ENCODE peak calls at places on chromosomes 6 and 20, in nine cellular contexts. One of them, this sample, is unnamed.

GRCh38 chr6:129667621-129668020 is 42.4 kb downstream of the ARHGAP18 start:
- DNase-seq in breast epithelium: no peak
- DNase-seq in right lobe of liver: no peak
- DNase-seq in GM12892: no peak
- DNase-seq in ovary: no peak
- DNase-seq in heart left ventricle: no peak
- DNase-seq in Peyer's patch: no peak
- DNase-seq in GM12891: no peak
- DNase-seq in HCT116: no peak
- DNase-seq in this sample: no peak

GRCh38 chr6:20126102-20126752 is 86.0 kb downstream of the MBOAT1 start:
- DNase-seq in heart left ventricle: no peak
- DNase-seq in GM12892: no peak
- DNase-seq in breast epithelium: no peak
- DNase-seq in GM12891: no peak
- DNase-seq in Peyer's patch: no peak
- DNase-seq in right lobe of liver: no peak
- DNase-seq in ovary: no peak
- DNase-seq in HCT116: no peak
- DNase-seq in this sample: no peak

GRCh38 chr20:46814366-46815232 is 80.0 kb upstream of the EYA2 start:
- DNase-seq in GM12892: no peak
- DNase-seq in heart left ventricle: no peak
- DNase-seq in breast epithelium: no peak
- DNase-seq in HCT116: peak
- DNase-seq in right lobe of liver: no peak
- DNase-seq in Peyer's patch: no peak
- DNase-seq in GM12891: no peak
- DNase-seq in ovary: no peak
- DNase-seq in this sample: peak

GRCh38 chr6:96007663-96008062 is 8.1 kb upstream of the FUT9 start:
- DNase-seq in heart left ventricle: no peak
- DNase-seq in ovary: no peak
- DNase-seq in right lobe of liver: no peak
- DNase-seq in GM12892: no peak
- DNase-seq in GM12891: no peak
- DNase-seq in Peyer's patch: no peak
- DNase-seq in breast epithelium: no peak
- DNase-seq in HCT116: no peak
- DNase-seq in this sample: no peak

GRCh38 chr20:25259788-25260254 is 11.9 kb downstream of the PYGB start:
- DNase-seq in GM12892: no peak
- DNase-seq in GM12891: no peak
- DNase-seq in right lobe of liver: no peak
- DNase-seq in Peyer's patch: no peak
- DNase-seq in heart left ventricle: no peak
- DNase-seq in ovary: no peak
- DNase-seq in breast epithelium: no peak
- DNase-seq in HCT116: no peak
- DNase-seq in this sample: no peak

GRCh38 chr6:159892053-159892452 is 1.3 kb downstream of the MAS1 start:
- DNase-seq in heart left ventricle: no peak
- DNase-seq in ovary: no peak
- DNase-seq in Peyer's patch: no peak
- DNase-seq in breast epithelium: no peak
- DNase-seq in GM12892: no peak
- DNase-seq in right lobe of liver: no peak
- DNase-seq in HCT116: no peak
- DNase-seq in GM12891: no peak
- DNase-seq in this sample: no peak

GRCh38 chr6:15712813-15713212 is 50.0 kb upstream of the DTNBP1 start:
- DNase-seq in heart left ventricle: no peak
- DNase-seq in GM12891: no peak
- DNase-seq in GM12892: no peak
- DNase-seq in ovary: no peak
- DNase-seq in breast epithelium: no peak
- DNase-seq in HCT116: no peak
- DNase-seq in Peyer's patch: no peak
- DNase-seq in right lobe of liver: no peak
- DNase-seq in this sample: no peak

GRCh38 chr6:158939255-158940170 is 60.5 kb downstream of the RSPH3 start:
- DNase-seq in right lobe of liver: no peak
- DNase-seq in heart left ventricle: no peak
- DNase-seq in GM12891: no peak
- DNase-seq in HCT116: no peak
- DNase-seq in ovary: no peak
- DNase-seq in GM12892: peak
- DNase-seq in breast epithelium: no peak
- DNase-seq in Peyer's patch: no peak
- DNase-seq in this sample: no peak

GRCh38 chr6:95519228-95520037 is 57.9 kb upstream of the MANEA start:
- DNase-seq in GM12891: no peak
- DNase-seq in right lobe of liver: no peak
- DNase-seq in ovary: no peak
- DNase-seq in breast epithelium: no peak
- DNase-seq in Peyer's patch: no peak
- DNase-seq in GM12892: no peak
- DNase-seq in heart left ventricle: no peak
- DNase-seq in HCT116: no peak
- DNase-seq in this sample: peak

GRCh38 chr6:116531675-116532570 is 13.6 kb downstream of the TRAPPC3L start:
- DNase-seq in heart left ventricle: peak
- DNase-seq in Peyer's patch: peak
- DNase-seq in GM12892: no peak
- DNase-seq in breast epithelium: no peak
- DNase-seq in GM12891: no peak
- DNase-seq in HCT116: peak
- DNase-seq in right lobe of liver: peak
- DNase-seq in ovary: peak
- DNase-seq in this sample: no peak

GRCh38 chr6:161079566-161080262 is 88.1 kb downstream of the MAP3K4 start:
- DNase-seq in GM12891: no peak
- DNase-seq in Peyer's patch: no peak
- DNase-seq in heart left ventricle: no peak
- DNase-seq in ovary: no peak
- DNase-seq in HCT116: no peak
- DNase-seq in breast epithelium: no peak
- DNase-seq in right lobe of liver: no peak
- DNase-seq in GM12892: no peak
- DNase-seq in this sample: peak

GRCh38 chr6:34181903-34182302 is 36.0 kb upstream of the GRM4 start:
- DNase-seq in heart left ventricle: no peak
- DNase-seq in Peyer's patch: peak
- DNase-seq in GM12892: no peak
- DNase-seq in HCT116: no peak
- DNase-seq in ovary: no peak
- DNase-seq in right lobe of liver: no peak
- DNase-seq in breast epithelium: peak
- DNase-seq in GM12891: no peak
- DNase-seq in this sample: no peak

GRCh38 chr6:117483645-117484016 is 1.2 kb downstream of the DCBLD1 start:
- DNase-seq in GM12891: no peak
- DNase-seq in heart left ventricle: no peak
- DNase-seq in HCT116: no peak
- DNase-seq in Peyer's patch: no peak
- DNase-seq in right lobe of liver: no peak
- DNase-seq in ovary: no peak
- DNase-seq in GM12892: no peak
- DNase-seq in breast epithelium: no peak
- DNase-seq in this sample: peak

GRCh38 chr6:74357329-74357728 is 661.3 kb downstream of the CD109 start:
- DNase-seq in Peyer's patch: no peak
- DNase-seq in HCT116: no peak
- DNase-seq in GM12892: no peak
- DNase-seq in heart left ventricle: no peak
- DNase-seq in right lobe of liver: no peak
- DNase-seq in GM12891: no peak
- DNase-seq in ovary: no peak
- DNase-seq in breast epithelium: no peak
- DNase-seq in this sample: no peak

GRCh38 chr20:12358006-12358654 is 440.4 kb downstream of the BTBD3 start:
- DNase-seq in heart left ventricle: no peak
- DNase-seq in Peyer's patch: no peak
- DNase-seq in right lobe of liver: peak
- DNase-seq in HCT116: no peak
- DNase-seq in breast epithelium: no peak
- DNase-seq in GM12892: no peak
- DNase-seq in GM12891: no peak
- DNase-seq in ovary: no peak
- DNase-seq in this sample: no peak

DNA sequence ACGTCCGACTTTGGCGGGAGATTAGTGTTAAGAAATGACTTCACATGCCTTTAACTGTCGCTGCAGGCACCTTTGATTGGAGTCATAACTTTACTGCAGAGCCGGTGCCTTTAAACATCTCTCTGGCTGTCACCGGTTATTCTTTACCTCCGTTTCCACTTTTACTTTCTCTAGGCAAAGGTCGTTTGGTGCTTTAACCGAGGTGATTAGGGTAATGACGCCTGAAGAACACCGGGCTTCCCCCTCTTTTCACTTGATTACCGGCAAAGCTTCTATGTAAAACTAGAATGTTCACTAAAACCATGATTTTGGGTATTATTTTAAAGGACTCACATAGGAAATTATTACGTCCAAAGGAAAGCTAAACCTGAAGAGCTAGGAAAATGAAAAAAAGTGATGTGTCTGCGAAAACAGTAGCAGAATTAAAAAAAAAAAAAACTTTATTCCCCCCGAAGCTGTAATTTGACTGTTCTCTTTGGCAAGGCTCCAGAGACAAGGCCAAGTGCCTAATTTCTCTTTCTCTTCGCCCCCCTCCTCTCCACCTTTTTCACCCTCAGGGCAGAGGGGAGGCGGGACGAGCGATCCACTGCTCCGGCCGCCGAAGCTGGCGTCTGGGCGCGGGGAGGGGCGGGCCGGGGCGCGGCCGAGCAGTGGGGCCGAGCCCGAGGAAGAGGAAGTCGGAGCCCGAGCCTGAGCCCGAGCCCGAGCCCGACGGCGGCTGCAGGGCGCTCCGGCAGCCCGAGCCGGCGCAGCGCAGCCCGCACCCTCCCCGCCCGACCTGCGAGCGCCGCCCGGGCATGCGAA is at the start of gene PLEKHG1:
- DNase-seq in HCT116: peak
- DNase-seq in GM12892: peak
- DNase-seq in breast epithelium: peak
- DNase-seq in GM12891: peak
- DNase-seq in right lobe of liver: peak
- DNase-seq in heart left ventricle: peak
- DNase-seq in ovary: peak
- DNase-seq in Peyer's patch: peak
- DNase-seq in this sample: peak
- TF ChIP-seq POLR2A in HCT116: no peak
- TF ChIP-seq POLR2A in GM12892: no peak
- TF ChIP-seq POLR2A in breast epithelium: no peak
- TF ChIP-seq POLR2A in GM12891: no peak
- TF ChIP-seq POLR2A in right lobe of liver: peak
- TF ChIP-seq POLR2A in heart left ventricle: no peak
- TF ChIP-seq POLR2A in ovary: no peak
- TF ChIP-seq POLR2A in Peyer's patch: peak
- TF ChIP-seq POLR2A in this sample: no peak

DNA sequence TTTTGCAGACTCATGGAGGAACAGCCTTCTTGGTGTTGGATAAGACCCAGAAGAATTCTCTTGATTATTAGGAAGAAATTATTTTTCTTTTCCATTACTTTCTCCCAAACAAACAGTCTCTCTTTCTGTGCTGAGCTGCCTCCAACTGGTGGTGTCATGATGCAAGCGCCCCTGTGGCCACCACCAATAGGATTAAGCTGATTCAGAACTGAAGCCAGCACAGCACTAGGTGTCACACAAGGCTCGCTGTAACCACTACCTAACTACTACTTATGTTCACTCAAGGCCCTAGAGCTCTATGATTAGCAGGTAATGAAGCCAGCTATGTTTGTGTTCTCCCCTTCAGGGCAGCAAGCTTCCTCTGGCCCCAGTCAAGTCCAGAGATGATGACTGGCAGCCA is 123.4 kb downstream of the HTR1B start:
- DNase-seq in ovary: no peak
- DNase-seq in GM12892: no peak
- DNase-seq in GM12891: no peak
- DNase-seq in right lobe of liver: no peak
- DNase-seq in Peyer's patch: no peak
- DNase-seq in heart left ventricle: no peak
- DNase-seq in breast epithelium: no peak
- DNase-seq in HCT116: no peak
- DNase-seq in this sample: no peak
- TF ChIP-seq POLR2A in ovary: no peak
- TF ChIP-seq POLR2A in GM12892: no peak
- TF ChIP-seq POLR2A in GM12891: no peak
- TF ChIP-seq POLR2A in right lobe of liver: no peak
- TF ChIP-seq POLR2A in Peyer's patch: no peak
- TF ChIP-seq POLR2A in heart left ventricle: no peak
- TF ChIP-seq POLR2A in breast epithelium: no peak
- TF ChIP-seq POLR2A in HCT116: no peak
- TF ChIP-seq POLR2A in this sample: no peak

GRCh38 chr20:17651761-17652388 is 30.2 kb downstream of the RRBP1 start:
- DNase-seq in Peyer's patch: no peak
- DNase-seq in right lobe of liver: peak
- DNase-seq in GM12891: no peak
- DNase-seq in GM12892: no peak
- DNase-seq in breast epithelium: no peak
- DNase-seq in HCT116: no peak
- DNase-seq in heart left ventricle: no peak
- DNase-seq in ovary: no peak
- DNase-seq in this sample: no peak
- TF ChIP-seq POLR2A in Peyer's patch: no peak
- TF ChIP-seq POLR2A in right lobe of liver: no peak
- TF ChIP-seq POLR2A in GM12891: no peak
- TF ChIP-seq POLR2A in GM12892: no peak
- TF ChIP-seq POLR2A in breast epithelium: no peak
- TF ChIP-seq POLR2A in HCT116: no peak
- TF ChIP-seq POLR2A in heart left ventricle: no peak
- TF ChIP-seq POLR2A in ovary: no peak
- TF ChIP-seq POLR2A in this sample: no peak

DNA sequence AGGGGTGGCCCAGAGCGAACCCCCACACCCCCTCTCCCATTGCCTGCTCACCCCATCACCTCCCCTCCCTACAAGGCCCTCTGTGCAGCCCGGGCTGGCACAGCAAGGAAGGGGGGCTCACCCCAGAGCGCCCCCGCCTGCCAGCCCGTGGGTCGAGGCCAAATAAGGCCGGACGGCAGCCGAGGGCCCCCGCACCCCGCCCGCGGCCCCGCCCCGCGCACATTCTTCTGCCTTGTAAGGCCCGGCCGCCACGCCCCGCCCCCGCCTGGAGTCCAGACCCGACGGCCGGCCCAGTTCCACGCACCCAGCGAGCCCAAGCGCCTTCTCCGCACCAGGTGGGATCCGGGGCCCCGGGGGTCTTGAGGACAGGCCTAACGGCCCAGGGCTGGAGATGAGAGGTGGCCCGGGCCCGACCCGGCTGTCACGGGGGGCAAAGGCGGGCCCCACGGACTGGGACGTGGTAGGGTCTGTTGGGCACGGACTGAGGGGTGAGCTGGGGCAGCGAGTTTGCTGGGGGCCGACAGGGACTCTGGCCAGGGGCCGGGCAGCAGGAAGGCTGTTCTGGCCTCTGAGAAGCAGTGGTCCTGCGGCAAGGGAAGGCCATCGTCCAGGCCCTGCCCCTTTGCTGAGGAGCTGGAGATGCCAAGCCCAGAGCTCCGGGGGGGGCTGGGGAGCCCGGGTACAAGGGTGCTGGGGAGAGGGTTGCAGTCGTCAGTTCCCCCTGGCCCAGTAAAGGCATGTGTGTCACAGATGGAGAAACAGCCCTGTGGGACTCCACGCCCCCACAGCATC is at the start of gene MYL9:
- DNase-seq in Peyer's patch: peak
- DNase-seq in HCT116: no peak
- DNase-seq in heart left ventricle: peak
- DNase-seq in GM12892: peak
- DNase-seq in ovary: peak
- DNase-seq in breast epithelium: peak
- DNase-seq in right lobe of liver: peak
- DNase-seq in GM12891: peak
- DNase-seq in this sample: peak
- TF ChIP-seq POLR2A in Peyer's patch: no peak
- TF ChIP-seq POLR2A in HCT116: no peak
- TF ChIP-seq POLR2A in heart left ventricle: no peak
- TF ChIP-seq POLR2A in GM12892: peak
- TF ChIP-seq POLR2A in ovary: peak
- TF ChIP-seq POLR2A in breast epithelium: peak
- TF ChIP-seq POLR2A in right lobe of liver: no peak
- TF ChIP-seq POLR2A in GM12891: no peak
- TF ChIP-seq POLR2A in this sample: peak

This sample was measured in H54.